ENCODE peak calls at places on chromosome 1, in nine cellular contexts. N is heart right ventricle, Y is dorsolateral prefrontal cortex, C is OCI-LY7, S is ovary, D is mesothelial cell of epicardium, E is cardiac fibroblast, U is sigmoid colon, F is epithelial cell of esophagus. P is an unnamed sample.

GRCh38 chr1:20921285-20921684 is 134.2 kb upstream of the HP1BP3 start:
- DNase-seq in N (no peak), Y (no peak), C (no peak), S (no peak), D (no peak), E (no peak), U (no peak), F (no peak), P (no peak)

GRCh38 chr1:199691540-199691939 is 336.0 kb upstream of the NR5A2 start:
- DNase-seq in N (no peak), Y (no peak), C (no peak), S (no peak), D (no peak), E (peak), U (no peak), F (peak), P (no peak)

GRCh38 chr1:92922378-92923035 is 38.8 kb downstream of the DIPK1A start:
- DNase-seq in N (no peak), Y (no peak), C (no peak), S (no peak), D (no peak), E (no peak), U (no peak), F (no peak), P (no peak)

GRCh38 chr1:186829679-186830587 is 1.2 kb downstream of the PLA2G4A start:
- DNase-seq in N (no peak), Y (no peak), C (no peak), S (no peak), D (no peak), E (no peak), U (no peak), F (no peak), P (no peak)

GRCh38 chr1:55369474-55369873 is 154.3 kb upstream of the USP24 start:
- DNase-seq in N (no peak), Y (no peak), C (no peak), S (no peak), D (no peak), E (peak), U (no peak), F (peak), P (no peak)

GRCh38 chr1:192579319-192579738 is 3.8 kb downstream of the RGS1 start:
- DNase-seq in N (no peak), Y (no peak), C (no peak), S (no peak), D (no peak), E (peak), U (no peak), F (peak), P (no peak)

GRCh38 chr1:28273216-28273860 is 14.0 kb downstream of the SESN2 start:
- DNase-seq in N (no peak), Y (no peak), C (no peak), S (no peak), D (no peak), E (no peak), U (peak), F (no peak), P (no peak)

GRCh38 chr1:159023723-159024122 is 14.0 kb downstream of the IFI16 start:
- DNase-seq in N (no peak), Y (no peak), C (no peak), S (no peak), D (no peak), E (no peak), U (no peak), F (no peak), P (no peak)

GRCh38 chr1:60672435-60672834 is 409.9 kb upstream of the NFIA start:
- DNase-seq in N (no peak), Y (no peak), C (no peak), S (no peak), D (no peak), E (no peak), U (no peak), F (no peak), P (no peak)

GRCh38 chr1:247385283-247385682 is 30.7 kb upstream of the NLRP3 start:
- DNase-seq in N (no peak), Y (no peak), C (no peak), S (no peak), D (no peak), E (peak), U (no peak), F (no peak), P (no peak)

GRCh38 chr1:209805875-209806760 is at the start of gene IRF6:
- DNase-seq in N (peak), Y (no peak), C (no peak), S (peak), D (peak), E (peak), U (peak), F (peak), P (peak)

GRCh38 chr1:155126494-155127104 is 1.1 kb upstream of the EFNA1 start:
- DNase-seq in N (peak), Y (peak), C (no peak), S (no peak), D (peak), E (peak), U (peak), F (peak), P (peak)

GRCh38 chr1:56866656-56867055 is 12.1 kb downstream of the C8A start:
- DNase-seq in N (no peak), Y (no peak), C (no peak), S (no peak), D (no peak), E (peak), U (no peak), F (peak), P (no peak)

GRCh38 chr1:151047591-151047924 is at the start of gene C1orf56:
- DNase-seq in N (peak), Y (peak), C (no peak), S (peak), D (peak), E (peak), U (peak), F (peak), P (peak)

GRCh38 chr1:229342305-229342901 is 444 bp downstream of the CCSAP start:
- DNase-seq in N (peak), Y (peak), C (peak), S (peak), D (peak), E (peak), U (peak), F (peak), P (peak)

GRCh38 chr1:241408170-241408569 is 51.2 kb upstream of the RGS7 start:
- DNase-seq in N (no peak), Y (no peak), C (peak), S (no peak), D (no peak), E (no peak), U (no peak), F (peak), P (no peak)

GRCh38 chr1:118660769-118661168 is 327.4 kb downstream of the TBX15 start:
- DNase-seq in N (no peak), Y (no peak), C (no peak), S (no peak), D (no peak), E (no peak), U (no peak), F (no peak), P (no peak)

GRCh38 chr1:23013657-23014056 is 2.0 kb downstream of the TEX46 start:
- DNase-seq in N (no peak), Y (no peak), C (peak), S (no peak), D (no peak), E (no peak), U (no peak), F (peak), P (no peak)

GRCh38 chr1:35243681-35244080 is 24.8 kb upstream of the ZMYM4 start:
- DNase-seq in N (no peak), Y (no peak), C (no peak), S (no peak), D (no peak), E (no peak), U (no peak), F (peak), P (no peak)

GRCh38 chr1:54277451-54278355 is 77.7 kb downstream of the MRPL37 start:
- DNase-seq in N (no peak), Y (no peak), C (no peak), S (peak), D (no peak), E (no peak), U (peak), F (no peak), P (no peak)

GRCh38 chr1:117573386-117574040 is 32.3 kb upstream of the TENT5C start:
- DNase-seq in N (no peak), Y (no peak), C (no peak), S (peak), D (peak), E (no peak), U (no peak), F (peak), P (no peak)

GRCh38 chr1:234978397-234979291 is 150.0 kb downstream of the TOMM20 start:
- DNase-seq in N (no peak), Y (peak), C (peak), S (no peak), D (no peak), E (peak), U (peak), F (peak), P (no peak)

GRCh38 chr1:26529405-26529654 is 231 bp upstream of the RPS6KA1 start:
- DNase-seq in N (no peak), Y (no peak), C (no peak), S (no peak), D (no peak), E (no peak), U (no peak), F (no peak), P (no peak)

GRCh38 chr1:24900985-24901781 is 28.9 kb downstream of the RUNX3 start:
- DNase-seq in N (no peak), Y (no peak), C (no peak), S (no peak), D (no peak), E (no peak), U (no peak), F (no peak), P (no peak)

GRCh38 chr1:172820759-172821158 is 161.9 kb downstream of the FASLG start:
- DNase-seq in N (no peak), Y (no peak), C (no peak), S (no peak), D (no peak), E (no peak), U (no peak), F (no peak), P (no peak)

GRCh38 chr1:207818971-207819451 is 67.2 kb downstream of the CD46 start:
- DNase-seq in N (no peak), Y (no peak), C (no peak), S (no peak), D (no peak), E (peak), U (peak), F (peak), P (no peak)

GRCh38 chr1:232250410-232250809 is 379.5 kb downstream of the SIPA1L2 start:
- DNase-seq in N (no peak), Y (no peak), C (no peak), S (no peak), D (no peak), E (no peak), U (no peak), F (no peak), P (no peak)

GRCh38 chr1:39110325-39110851 is 84.2 kb downstream of the NDUFS5 start:
- DNase-seq in N (no peak), Y (no peak), C (no peak), S (peak), D (no peak), E (peak), U (no peak), F (peak), P (no peak)

GRCh38 chr1:16143566-16144324 is 12.1 kb downstream of the EPHA2 start:
- DNase-seq in N (peak), Y (no peak), C (no peak), S (no peak), D (peak), E (no peak), U (no peak), F (peak), P (peak)

GRCh38 chr1:2783069-2783434 is 18.4 kb downstream of the TTC34 start:
- DNase-seq in N (no peak), Y (no peak), C (no peak), S (no peak), D (no peak), E (no peak), U (peak), F (no peak), P (peak)

GRCh38 chr1:21872445-21873079 is 60.5 kb downstream of the LDLRAD2 start:
- DNase-seq in N (no peak), Y (no peak), C (no peak), S (no peak), D (no peak), E (no peak), U (no peak), F (peak), P (no peak)

GRCh38 chr1:187624812-187625542 is 796.2 kb downstream of the PLA2G4A start:
- DNase-seq in N (no peak), Y (no peak), C (no peak), S (no peak), D (no peak), E (peak), U (no peak), F (peak), P (no peak)

GRCh38 chr1:89890085-89890754 is 69.4 kb downstream of the LRRC8D start:
- DNase-seq in N (no peak), Y (no peak), C (no peak), S (no peak), D (no peak), E (peak), U (no peak), F (peak), P (no peak)

GRCh38 chr1:31669786-31670582 is 25.3 kb upstream of the PEF1 start:
- DNase-seq in N (peak), Y (peak), C (peak), S (peak), D (peak), E (peak), U (peak), F (peak), P (no peak)
- TF ChIP-seq CTCF in N (peak), Y (peak), C (peak), S (no peak), D (no peak), E (peak), U (no peak), F (peak), P (peak)

DNA sequence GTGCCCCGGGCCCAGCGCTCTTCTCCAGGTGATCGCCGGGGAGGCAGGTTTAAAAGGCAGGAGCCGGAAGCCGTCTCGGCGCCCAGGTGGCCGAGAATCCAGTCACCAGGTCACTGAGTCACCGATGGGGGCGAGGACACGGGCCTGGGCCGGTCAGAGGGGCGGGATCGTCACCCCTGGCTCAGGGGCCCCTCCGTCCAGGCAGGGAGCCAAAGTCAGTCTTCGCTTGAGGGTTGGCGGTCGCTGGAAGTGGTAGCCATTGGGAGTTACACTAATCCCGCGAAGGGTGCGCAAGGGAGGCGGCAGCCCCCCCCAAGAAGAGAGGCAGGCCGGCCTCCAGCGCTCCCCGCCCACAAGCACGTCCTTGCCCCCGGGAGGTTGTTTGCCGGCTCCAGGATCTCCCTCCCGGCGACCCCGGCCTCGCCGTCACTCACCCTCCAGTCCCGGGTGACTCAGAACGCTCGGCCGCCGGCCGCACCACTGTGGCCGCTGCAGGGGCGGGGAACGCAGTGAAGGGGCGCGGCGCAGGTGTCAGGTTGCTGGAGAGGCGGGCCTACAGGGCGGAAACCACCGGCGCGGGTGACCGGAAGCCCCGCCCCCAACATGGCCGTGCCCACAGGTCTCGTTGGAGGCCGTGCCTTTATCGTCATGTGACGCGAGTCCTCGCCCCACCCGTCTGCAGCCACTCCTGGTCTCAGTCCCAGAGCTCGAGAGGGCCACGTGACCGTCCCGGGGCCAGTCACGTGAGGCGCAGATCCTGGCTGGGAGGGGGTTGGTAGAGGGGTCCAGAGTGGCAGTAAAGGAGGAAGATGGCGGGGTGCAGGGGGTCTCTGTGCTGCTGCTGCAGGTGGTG is at the start of the genes CLCN6 and MTHFR:
- DNase-seq in N (peak), Y (peak), C (peak), S (peak), D (peak), E (peak), U (peak), F (peak), P (peak)
- TF ChIP-seq CTCF in N (no peak), Y (peak), C (no peak), S (no peak), D (no peak), E (no peak), U (no peak), F (no peak), P (no peak)

DNA sequence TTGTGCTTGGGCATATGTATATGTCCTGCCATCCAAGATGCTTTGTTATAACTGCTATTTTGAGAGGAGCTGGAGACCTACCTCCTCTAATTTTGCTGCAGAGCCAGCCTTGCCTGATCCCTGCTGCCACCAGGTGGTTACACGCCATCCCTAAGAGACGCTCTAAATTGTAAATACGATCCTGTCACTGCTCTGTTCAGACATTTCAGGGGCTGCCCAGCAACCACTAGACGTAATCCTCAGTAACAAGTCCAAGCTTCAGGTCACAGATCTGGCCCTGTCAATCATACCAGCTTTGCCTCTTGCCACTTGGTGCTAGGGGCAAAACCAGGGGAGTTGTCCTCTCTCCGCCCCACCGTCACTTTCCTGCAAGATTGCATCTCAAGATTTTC is 32.9 kb downstream of the GPA33 start:
- DNase-seq in N (no peak), Y (peak), C (peak), S (no peak), D (no peak), E (peak), U (no peak), F (peak), P (no peak)
- TF ChIP-seq CTCF in N (peak), Y (peak), C (peak), S (no peak), D (no peak), E (peak), U (peak), F (peak), P (peak)

GRCh38 chr1:14599173-14599754 is 779 bp downstream of the KAZN start:
- DNase-seq in N (no peak), Y (peak), C (no peak), S (no peak), D (peak), E (peak), U (no peak), F (no peak), P (peak)
- TF ChIP-seq CTCF in N (no peak), Y (no peak), C (no peak), S (no peak), D (no peak), E (no peak), U (no peak), F (no peak), P (no peak)

GRCh38 chr1:6497867-6498575 is 6.6 kb upstream of the PLEKHG5 start:
- DNase-seq in N (no peak), Y (no peak), C (no peak), S (no peak), D (no peak), E (no peak), U (peak), F (no peak), P (no peak)

GRCh38 chr1:6497215-6497866 is 5.9 kb upstream of the PLEKHG5 start:
- DNase-seq in N (no peak), Y (no peak), C (peak), S (peak), D (peak), E (peak), U (no peak), F (peak), P (no peak)

GRCh38 chr1:6500446-6501406 is 9.3 kb upstream of the PLEKHG5 start:
- DNase-seq in N (no peak), Y (no peak), C (no peak), S (peak), D (no peak), E (peak), U (peak), F (no peak), P (no peak)

GRCh38 chr1:6498576-6499111 is 7.2 kb upstream of the PLEKHG5 start:
- DNase-seq in N (no peak), Y (no peak), C (no peak), S (no peak), D (no peak), E (no peak), U (peak), F (no peak), P (no peak)

DNA sequence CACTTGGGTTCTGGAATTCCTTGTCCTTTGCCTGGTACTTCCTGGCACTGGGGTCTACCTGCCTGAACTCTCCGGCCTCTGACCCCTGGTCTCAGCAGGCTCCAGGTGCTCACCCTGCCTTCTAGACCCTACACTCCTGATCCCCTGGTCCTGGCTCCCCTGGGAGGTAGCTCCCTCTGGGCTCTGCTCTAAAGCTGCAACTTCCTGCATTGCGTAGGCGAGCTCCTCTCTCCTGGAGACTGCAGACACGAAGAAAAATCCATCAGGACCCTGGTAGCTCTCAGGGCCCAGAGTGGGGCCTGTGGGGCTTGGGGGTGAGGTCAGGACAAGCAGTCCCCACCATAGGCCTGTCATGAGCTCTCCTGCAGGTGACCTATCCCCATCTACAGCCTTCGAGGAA is 7.9 kb upstream of the PLEKHG5 start:
- DNase-seq in N (no peak), Y (no peak), C (no peak), S (no peak), D (no peak), E (no peak), U (no peak), F (no peak), P (no peak)
- TF ChIP-seq CTCF in N (no peak), Y (no peak), C (no peak), S (no peak), D (no peak), E (no peak), U (no peak), F (no peak), P (no peak)

DNA sequence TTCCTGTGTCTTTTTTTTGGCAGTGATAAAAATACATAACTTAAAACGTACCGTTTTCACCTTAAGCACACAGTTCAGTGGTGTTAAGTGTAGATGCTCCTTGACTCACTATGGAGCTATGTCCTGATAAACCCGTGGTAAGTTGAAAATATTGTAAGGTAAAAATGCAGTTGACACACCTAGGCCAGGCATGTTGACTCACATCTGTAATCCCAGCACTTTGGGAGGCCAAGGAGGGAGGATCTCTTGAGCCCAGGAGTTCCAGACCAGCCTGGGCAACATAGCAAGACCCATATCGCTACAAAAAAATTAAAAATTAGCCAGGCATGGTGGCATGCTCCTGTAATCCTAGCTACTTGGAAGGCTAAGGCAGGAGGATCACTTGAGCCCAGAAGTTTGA is 73.6 kb upstream of the COG2 start:
- DNase-seq in N (no peak), Y (no peak), C (no peak), S (no peak), D (no peak), E (no peak), U (no peak), F (peak), P (no peak)
- TF ChIP-seq CTCF in N (no peak), Y (no peak), C (no peak), S (no peak), D (no peak), E (no peak), U (no peak), F (no peak), P (no peak)